ENCODE peak calls at places on chromosomes 2 and 18, in four cellular contexts. L, B, R and I are unnamed samples.

GRCh38 chr2:64853894-64854293 is 135.3 kb upstream of the SLC1A4 start:
- DNase-seq in L (no peak), B (no peak), R (no peak), I (no peak)

GRCh38 chr2:236670235-236670620 is 100.6 kb downstream of the ACKR3 start:
- DNase-seq in L (no peak), B (no peak), R (no peak), I (peak; percentile 48)

GRCh38 chr18:7897119-7897518 is 330.0 kb downstream of the PTPRM start:
- DNase-seq in L (peak; percentile 22), B (no peak), R (no peak), I (no peak)

GRCh38 chr2:12856934-12857660 is 140.4 kb downstream of the TRIB2 start:
- DNase-seq in L (no peak), B (no peak), R (no peak), I (no peak)

GRCh38 chr2:10982931-10983701 is 71.4 kb downstream of the KCNF1 start:
- DNase-seq in L (peak; percentile 49), B (no peak), R (no peak), I (no peak)

GRCh38 chr2:231970461-231970860 is 8.9 kb downstream of the DIS3L2 start:
- DNase-seq in L (no peak), B (no peak), R (no peak), I (no peak)

GRCh38 chr2:208466133-208466919 is 59.7 kb downstream of the PTH2R start:
- DNase-seq in L (no peak), B (no peak), R (no peak), I (no peak)

GRCh38 chr2:36359006-36359580 is 3.5 kb downstream of the CRIM1 start:
- DNase-seq in L (no peak), B (no peak), R (no peak), I (no peak)

GRCh38 chr18:32906506-32907214 is 133.8 kb upstream of the KLHL14 start:
- DNase-seq in L (no peak), B (no peak), R (no peak), I (no peak)

GRCh38 chr2:117958186-117958585 is 55.7 kb downstream of the CCDC93 start:
- DNase-seq in L (no peak), B (no peak), R (no peak), I (no peak)

GRCh38 chr18:35710581-35710980 is 129.0 kb downstream of the GALNT1 start:
- DNase-seq in L (no peak), B (no peak), R (no peak), I (no peak)

GRCh38 chr2:152466041-152466440 is 131.1 kb downstream of the FMNL2 start:
- DNase-seq in L (no peak), B (no peak), R (no peak), I (no peak)

GRCh38 chr18:48623468-48624220 is 84.8 kb downstream of the CTIF start:
- DNase-seq in L (no peak), B (no peak), R (no peak), I (no peak)

GRCh38 chr2:113058411-113058994 is 495 bp upstream of the IL36RN start:
- DNase-seq in L (no peak), B (no peak), R (no peak), I (peak; percentile 16)

GRCh38 chr18:56532176-56532840 is 106.1 kb downstream of the TXNL1 start:
- DNase-seq in L (no peak), B (no peak), R (no peak), I (no peak)

GRCh38 chr18:73563345-73563744 is 584.3 kb downstream of the FBXO15 start:
- DNase-seq in L (no peak), B (no peak), R (no peak), I (no peak)

GRCh38 chr2:177031435-177032222 is 181.0 kb upstream of the HNRNPA3 start:
- DNase-seq in L (no peak), B (no peak), R (no peak), I (no peak)

GRCh38 chr2:124171472-124172063 is 146.5 kb downstream of the CNTNAP5 start:
- DNase-seq in L (no peak), B (no peak), R (no peak), I (no peak)

GRCh38 chr2:238161291-238162051 is 2.7 kb downstream of the ERFE start:
- DNase-seq in L (no peak), B (no peak), R (peak; percentile 28), I (no peak)

GRCh38 chr2:10211822-10212438 is 89.4 kb downstream of the RRM2 start:
- DNase-seq in L (no peak), B (no peak), R (no peak), I (no peak)

GRCh38 chr2:130796280-130796679 is 40.4 kb upstream of the ARHGEF4 start:
- DNase-seq in L (no peak), B (no peak), R (no peak), I (no peak)

DNA sequence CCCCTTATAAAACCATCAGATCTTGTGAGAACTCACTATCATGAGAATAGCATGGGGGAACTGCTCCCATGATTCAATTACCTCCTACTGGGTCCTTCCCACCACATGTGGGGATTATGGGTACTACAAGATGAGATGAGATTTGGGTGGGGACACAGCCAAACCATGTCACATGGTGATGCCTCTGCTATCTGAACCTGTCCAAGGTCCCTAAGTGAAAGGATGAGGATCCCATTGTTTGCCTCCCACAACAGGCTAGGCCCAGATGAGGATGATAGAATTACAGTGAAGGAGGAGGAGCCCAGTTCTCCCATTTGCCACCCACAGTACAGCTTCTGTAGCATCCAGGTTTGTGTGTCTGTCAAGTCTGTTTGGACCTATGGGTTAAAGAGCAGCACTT is 65.4 kb downstream of the PRKCE start:
- DNase-seq in L (no peak), B (no peak), R (no peak), I (no peak)
- H3K4me1 ChIP-seq in L (peaks cover 18% of the 10 kb centered on the region), B (no peaks in the 10 kb centered on the region), R (no peaks in the 10 kb centered on the region), I (no peaks in the 10 kb centered on the region)

GRCh38 chr2:226584656-226585055 is 215.0 kb downstream of the IRS1 start:
- DNase-seq in L (no peak), B (no peak), R (no peak), I (no peak)
- H3K27ac ChIP-seq in L (no peak overlapping the region), B (no peak overlapping the region), R (no peak overlapping the region), I (no peak overlapping the region)

GRCh38 chr2:219420687-219421086 is 2.5 kb downstream of the DES start:
- DNase-seq in L (no peak), B (no peak), R (no peak), I (no peak)

GRCh38 chr2:219423656-219424378 is 5.6 kb downstream of the DES start:
- DNase-seq in L (no peak), B (no peak), R (no peak), I (no peak)

GRCh38 chr2:219421323-219421722 is 3.1 kb downstream of the DES start:
- DNase-seq in L (no peak), B (no peak), R (no peak), I (no peak)

GRCh38 chr2:219425238-219426067 is 7.3 kb downstream of the DES start:
- DNase-seq in L (no peak), B (no peak), R (no peak), I (no peak)

DNA sequence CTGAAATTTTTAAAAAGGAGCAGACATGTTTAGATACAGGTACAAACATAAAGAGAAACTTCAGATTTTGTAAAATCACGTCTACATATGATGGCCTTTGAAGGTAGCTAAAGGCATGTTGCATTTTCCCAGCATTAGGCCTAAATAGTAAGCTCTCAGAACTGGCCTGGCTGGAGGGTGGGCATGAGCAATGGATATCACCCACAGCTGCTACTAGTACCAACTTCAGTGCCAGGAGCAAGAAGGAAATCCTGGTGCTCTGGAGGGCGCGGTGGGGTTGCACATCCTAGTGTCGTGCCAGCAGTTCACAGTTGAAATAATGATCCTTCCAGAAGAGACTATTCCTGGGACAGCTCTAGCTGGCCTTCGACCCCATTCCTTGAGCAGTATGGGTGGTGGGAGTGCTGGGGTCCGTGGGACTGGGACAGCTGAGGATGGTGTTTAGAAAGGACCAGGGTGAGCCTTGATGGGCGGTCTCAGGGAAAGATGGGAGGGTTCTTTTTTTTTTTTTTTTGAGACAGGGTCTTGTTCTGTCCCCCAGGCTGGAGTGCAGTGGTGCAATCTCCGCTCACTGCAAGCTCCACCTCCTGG is 4.9 kb downstream of the DES start:
- DNase-seq in L (no peak), B (no peak), R (no peak), I (no peak)
- H3K27me3 ChIP-seq in L (no peaks in the 10 kb centered on the region), B (no peaks in the 10 kb centered on the region), R (no peaks in the 10 kb centered on the region), I (peaks cover 5% of the 10 kb centered on the region)

GRCh38 chr18:3100498-3101132 is 87.7 kb upstream of the LPIN2 start:
- DNase-seq in L (no peak), B (no peak), R (no peak), I (no peak)
- H3K4me1 ChIP-seq in L (peaks cover 1% of the 10 kb centered on the region), B (no peaks in the 10 kb centered on the region), R (no peaks in the 10 kb centered on the region), I (no peaks in the 10 kb centered on the region)

GRCh38 chr2:42569883-42570282 is 1.5 kb downstream of the MTA3 start:
- DNase-seq in L (no peak), B (no peak), R (no peak), I (no peak)

GRCh38 chr2:42567806-42568429 is 514 bp upstream of the MTA3 start:
- DNase-seq in L (peak; percentile 21), B (peak; percentile 72), R (peak; percentile 52), I (peak; percentile 61)

GRCh38 chr2:42568431-42569115 is at the start of gene MTA3:
- DNase-seq in L (peak; percentile 68), B (peak; percentile 58), R (peak; percentile 75), I (no peak)

GRCh38 chr2:42567389-42567788 is 1.0 kb upstream of the MTA3 start:
- DNase-seq in L (no peak), B (no peak), R (no peak), I (no peak)

GRCh38 chr2:42569116-42569711 is 782 bp downstream of the MTA3 start:
- DNase-seq in L (peak; percentile 26), B (no peak), R (peak; percentile 51), I (no peak)
- H3K27ac ChIP-seq in L (peak overlapping the region; percentile 91), B (peak overlapping the region; percentile 92), R (peak overlapping the region; percentile 68), I (peak overlapping the region; percentile 88)

DNA sequence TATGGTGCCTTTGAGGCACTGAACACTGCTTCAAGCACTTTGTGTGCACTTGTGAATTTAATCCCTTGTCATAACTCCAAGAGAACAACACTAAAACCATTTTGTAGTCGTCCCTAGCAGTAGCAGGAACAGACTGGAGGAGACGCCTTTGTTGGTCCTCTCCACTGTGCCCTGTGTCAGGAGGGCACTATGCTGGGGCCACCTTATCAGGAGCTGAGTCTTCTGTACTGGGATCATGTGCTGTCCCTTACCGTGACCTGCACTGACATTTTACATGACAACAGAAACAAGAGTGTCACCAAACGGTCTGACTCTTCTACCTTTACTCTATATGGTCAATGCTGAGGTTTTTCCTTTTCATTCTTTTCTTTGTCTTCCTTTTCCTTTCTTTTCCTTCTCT is 62.0 kb downstream of the ACOXL start:
- DNase-seq in L (no peak), B (no peak), R (no peak), I (no peak)
- H3K27me3 ChIP-seq in L (no peaks in the 10 kb centered on the region), B (no peaks in the 10 kb centered on the region), R (no peaks in the 10 kb centered on the region), I (no peaks in the 10 kb centered on the region)